ENCODE peak calls at places on chromosome 1, in ten cellular contexts. E is astrocyte of the spinal cord; F is psoas muscle; L is PC-3; U is AG04449; I is CD8-positive, alpha-beta T cell; J is lower lobe of right lung; R is heart left ventricle; S is endodermal cell; N is fibroblast of pulmonary artery. V is an unnamed sample.

GRCh38 chr1:157151068-157151467 is 12.9 kb upstream of the ETV3 start:
- DNase-seq in E (no peak), F (no peak), L (no peak), U (no peak), I (no peak), J (no peak), R (no peak), S (no peak), N (no peak), V (no peak)

GRCh38 chr1:228811655-228812315 is 76.5 kb downstream of the RHOU start:
- DNase-seq in E (no peak), F (no peak), L (no peak), U (no peak), I (no peak), J (no peak), R (no peak), S (no peak), N (no peak), V (no peak)

GRCh38 chr1:178908358-178908757 is 37.5 kb upstream of the ANGPTL1 start:
- DNase-seq in E (peak), F (no peak), L (no peak), U (peak), I (no peak), J (no peak), R (no peak), S (no peak), N (peak), V (peak)

GRCh38 chr1:31912087-31912780 is 25.9 kb downstream of the PTP4A2 start:
- DNase-seq in E (no peak), F (no peak), L (no peak), U (no peak), I (no peak), J (no peak), R (no peak), S (no peak), N (no peak), V (no peak)

GRCh38 chr1:215863796-215864195 is 296.7 kb downstream of the KCTD3 start:
- DNase-seq in E (no peak), F (no peak), L (no peak), U (no peak), I (no peak), J (no peak), R (no peak), S (no peak), N (no peak), V (no peak)

GRCh38 chr1:53507115-53507816 is 48.1 kb downstream of the DMRTB1 start:
- DNase-seq in E (no peak), F (no peak), L (no peak), U (no peak), I (no peak), J (no peak), R (no peak), S (no peak), N (no peak), V (no peak)

GRCh38 chr1:34758751-34759150 is 789 bp upstream of the GJB4 start:
- DNase-seq in E (no peak), F (no peak), L (peak), U (no peak), I (no peak), J (no peak), R (no peak), S (no peak), N (no peak), V (no peak)

GRCh38 chr1:199020904-199021303 is 382.1 kb downstream of the PTPRC start:
- DNase-seq in E (no peak), F (no peak), L (no peak), U (no peak), I (no peak), J (no peak), R (no peak), S (no peak), N (no peak), V (no peak)

GRCh38 chr1:51294566-51295184 is 35.7 kb downstream of the TTC39A start:
- DNase-seq in E (no peak), F (no peak), L (no peak), U (no peak), I (no peak), J (no peak), R (no peak), S (no peak), N (no peak), V (no peak)

GRCh38 chr1:201447911-201448871 is 20.8 kb downstream of the PHLDA3 start:
- DNase-seq in E (peak), F (peak), L (peak), U (no peak), I (peak), J (peak), R (peak), S (peak), N (peak), V (peak)

GRCh38 chr1:241551759-241552638 is 19.8 kb downstream of the KMO start:
- DNase-seq in E (no peak), F (peak), L (no peak), U (no peak), I (peak), J (peak), R (peak), S (no peak), N (no peak), V (no peak)

GRCh38 chr1:229203030-229203751 is 67.7 kb upstream of the RAB4A start:
- DNase-seq in E (peak), F (no peak), L (peak), U (peak), I (no peak), J (no peak), R (no peak), S (peak), N (peak), V (peak)

GRCh38 chr1:227038401-227038800 is 98.3 kb downstream of the COQ8A start:
- DNase-seq in E (peak), F (no peak), L (peak), U (peak), I (no peak), J (no peak), R (no peak), S (no peak), N (peak), V (no peak)

GRCh38 chr1:153565529-153566374 is at the start of gene S100A2:
- DNase-seq in E (peak), F (peak), L (peak), U (peak), I (no peak), J (peak), R (no peak), S (peak), N (peak), V (peak)

GRCh38 chr1:197691816-197692215 is 83.5 kb downstream of the DENND1B start:
- DNase-seq in E (no peak), F (no peak), L (no peak), U (no peak), I (no peak), J (no peak), R (no peak), S (no peak), N (no peak), V (no peak)

GRCh38 chr1:186014370-186015030 is 280.3 kb downstream of the HMCN1 start:
- DNase-seq in E (peak), F (no peak), L (no peak), U (peak), I (no peak), J (no peak), R (no peak), S (no peak), N (peak), V (peak)

GRCh38 chr1:107698161-107698560 is 266.8 kb downstream of the VAV3 start:
- DNase-seq in E (no peak), F (no peak), L (no peak), U (no peak), I (no peak), J (no peak), R (no peak), S (no peak), N (no peak), V (no peak)

GRCh38 chr1:5053744-5054143 is 399.3 kb downstream of the AJAP1 start:
- DNase-seq in E (no peak), F (no peak), L (no peak), U (no peak), I (no peak), J (no peak), R (no peak), S (peak), N (no peak), V (no peak)

GRCh38 chr1:191558389-191558788 is 599.9 kb upstream of the RGS18 start:
- DNase-seq in E (no peak), F (no peak), L (no peak), U (no peak), I (no peak), J (no peak), R (no peak), S (no peak), N (no peak), V (no peak)

GRCh38 chr1:24964811-24965570 is 34.9 kb upstream of the RUNX3 start:
- DNase-seq in E (peak), F (peak), L (no peak), U (peak), I (peak), J (peak), R (peak), S (no peak), N (no peak), V (no peak)

GRCh38 chr1:224258351-224258750 is 71.6 kb downstream of the NVL start:
- DNase-seq in E (no peak), F (no peak), L (no peak), U (no peak), I (no peak), J (no peak), R (no peak), S (no peak), N (no peak), V (no peak)

GRCh38 chr1:82706741-82707140 is 906.0 kb downstream of the ADGRL2 start:
- DNase-seq in E (peak), F (no peak), L (no peak), U (no peak), I (no peak), J (no peak), R (no peak), S (no peak), N (peak), V (peak)

GRCh38 chr1:20356850-20357459 is 66.3 kb downstream of the VWA5B1 start:
- DNase-seq in E (no peak), F (no peak), L (peak), U (no peak), I (no peak), J (no peak), R (no peak), S (no peak), N (no peak), V (no peak)

GRCh38 chr1:83998599-83999315 is at the start of gene TTLL7:
- DNase-seq in E (no peak), F (peak), L (peak), U (no peak), I (peak), J (peak), R (peak), S (peak), N (peak), V (peak)

GRCh38 chr1:77370588-77371306 is 88.9 kb downstream of the AK5 start:
- DNase-seq in E (peak), F (no peak), L (peak), U (peak), I (no peak), J (no peak), R (no peak), S (no peak), N (peak), V (peak)

GRCh38 chr1:156497078-156497742 is 3.4 kb downstream of the MEF2D start:
- DNase-seq in E (no peak), F (no peak), L (no peak), U (no peak), I (no peak), J (no peak), R (peak), S (no peak), N (no peak), V (no peak)

GRCh38 chr1:204846546-204846945 is 24.1 kb upstream of the NFASC start:
- DNase-seq in E (no peak), F (no peak), L (no peak), U (no peak), I (no peak), J (no peak), R (no peak), S (no peak), N (no peak), V (no peak)

GRCh38 chr1:114388432-114389003 is 122.5 kb downstream of the TRIM33 start:
- DNase-seq in E (no peak), F (no peak), L (no peak), U (no peak), I (no peak), J (no peak), R (no peak), S (no peak), N (no peak), V (no peak)

GRCh38 chr1:1510912-1511532 is 940 bp upstream of the ATAD3A start:
- DNase-seq in E (peak), F (no peak), L (peak), U (no peak), I (no peak), J (no peak), R (no peak), S (peak), N (no peak), V (no peak)

GRCh38 chr1:24321712-24322635 is 2.8 kb downstream of the GRHL3 start:
- DNase-seq in E (peak), F (peak), L (peak), U (peak), I (peak), J (peak), R (peak), S (peak), N (peak), V (peak)

GRCh38 chr1:180255538-180256352 is 25.7 kb downstream of the LHX4 start:
- DNase-seq in E (no peak), F (no peak), L (no peak), U (no peak), I (no peak), J (no peak), R (no peak), S (no peak), N (no peak), V (no peak)

GRCh38 chr1:192284927-192285326 is 31.9 kb upstream of the RGS21 start:
- DNase-seq in E (no peak), F (no peak), L (no peak), U (no peak), I (no peak), J (no peak), R (no peak), S (no peak), N (no peak), V (no peak)

GRCh38 chr1:232743999-232744398 is 61.2 kb upstream of the MAP10 start:
- DNase-seq in E (no peak), F (no peak), L (no peak), U (no peak), I (no peak), J (no peak), R (no peak), S (no peak), N (no peak), V (no peak)

GRCh38 chr1:23913212-23913880 is at the start of gene CNR2:
- DNase-seq in E (no peak), F (no peak), L (no peak), U (no peak), I (peak), J (no peak), R (no peak), S (no peak), N (no peak), V (no peak)

GRCh38 chr1:20168547-20169491 is 17.1 kb upstream of the UBXN10 start:
- DNase-seq in E (no peak), F (no peak), L (no peak), U (no peak), I (no peak), J (no peak), R (no peak), S (no peak), N (no peak), V (no peak)

GRCh38 chr1:50929376-50929958 is 30.6 kb downstream of the FAF1 start:
- DNase-seq in E (peak), F (no peak), L (peak), U (peak), I (no peak), J (no peak), R (no peak), S (no peak), N (peak), V (peak)

DNA sequence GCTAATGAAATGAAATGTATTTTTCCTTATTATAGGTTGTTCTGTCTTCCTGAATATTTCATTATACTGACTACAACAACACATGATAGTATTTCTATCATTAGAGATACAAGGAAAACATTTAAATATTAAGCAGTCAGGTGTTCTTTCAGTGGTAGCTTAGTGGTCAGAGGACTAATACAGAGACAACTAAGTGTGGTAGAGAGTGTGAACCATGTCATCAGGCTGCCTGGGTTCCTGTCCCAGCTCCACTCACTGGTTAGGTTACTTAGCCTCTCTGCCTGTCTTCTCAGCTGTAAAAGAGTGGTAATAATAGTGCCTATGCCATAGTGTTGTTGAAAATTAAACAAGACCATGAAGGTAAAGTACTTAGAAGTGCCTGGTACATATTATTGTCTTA is 3.9 kb downstream of the UAP1 start:
- DNase-seq in E (no peak), F (no peak), L (no peak), U (no peak), I (no peak), J (no peak), R (no peak), S (no peak), N (no peak), V (no peak)
- H3K4me3 ChIP-seq in E (no peak), F (no peak), L (no peak), U (no peak), I (no peak), J (no peak), R (no peak), S (no peak), N (no peak), V (no peak)

GRCh38 chr1:173562813-173563212 is 40.1 kb downstream of the SLC9C2 start:
- DNase-seq in E (no peak), F (no peak), L (peak), U (no peak), I (no peak), J (no peak), R (no peak), S (peak), N (no peak), V (no peak)
- H3K4me3 ChIP-seq in E (no peak), F (no peak), L (no peak), U (no peak), I (no peak), J (no peak), R (no peak), S (no peak), N (no peak), V (no peak)

GRCh38 chr1:44820945-44821715 is 12.8 kb downstream of the BTBD19 start:
- DNase-seq in E (no peak), F (no peak), L (no peak), U (no peak), I (no peak), J (peak), R (no peak), S (peak), N (no peak), V (no peak)
- H3K4me3 ChIP-seq in E (no peak), F (peak), L (no peak), U (no peak), I (peak), J (peak), R (peak), S (no peak), N (no peak), V (peak)

GRCh38 chr1:115975569-115976061 is 698 bp upstream of the SLC22A15 start:
- DNase-seq in E (no peak), F (no peak), L (no peak), U (no peak), I (no peak), J (no peak), R (no peak), S (no peak), N (no peak), V (no peak)

GRCh38 chr1:115977481-115978258 is 1.4 kb downstream of the SLC22A15 start:
- DNase-seq in E (no peak), F (no peak), L (peak), U (peak), I (no peak), J (peak), R (no peak), S (no peak), N (peak), V (peak)

GRCh38 chr1:115978292-115978941 is 2.1 kb downstream of the SLC22A15 start:
- DNase-seq in E (no peak), F (no peak), L (no peak), U (no peak), I (no peak), J (no peak), R (no peak), S (no peak), N (no peak), V (no peak)

GRCh38 chr1:115976062-115976899 is at the start of gene SLC22A15:
- DNase-seq in E (peak), F (peak), L (peak), U (no peak), I (peak), J (peak), R (peak), S (peak), N (peak), V (peak)

DNA sequence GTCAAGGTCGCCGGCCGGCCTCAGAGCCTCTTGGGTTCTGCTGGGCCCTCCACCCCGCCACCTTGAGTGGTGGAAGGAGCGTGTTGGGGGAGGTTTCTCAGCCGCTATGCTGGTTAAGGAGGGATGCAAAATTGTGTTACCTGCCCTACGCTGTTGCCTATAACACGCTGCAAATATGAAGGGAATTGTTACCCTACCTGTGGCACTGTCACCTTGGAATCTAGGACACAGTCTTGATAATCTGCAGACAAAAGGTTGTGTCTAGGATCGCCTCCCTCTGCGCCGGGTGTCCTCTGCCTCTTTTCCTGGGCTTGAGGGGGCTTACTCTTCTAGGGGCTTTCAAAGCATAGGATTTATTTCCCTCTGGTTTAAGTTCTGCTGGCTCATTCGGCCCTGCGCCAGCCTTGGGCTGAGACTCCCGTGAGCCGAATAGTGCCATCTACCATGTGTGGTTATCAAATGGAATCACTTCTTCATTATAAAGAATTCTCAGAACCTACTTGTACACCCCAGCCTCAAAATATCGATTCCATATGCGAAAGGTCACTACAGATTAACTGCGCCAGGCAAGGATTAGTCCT is 677 bp downstream of the SLC22A15 start:
- DNase-seq in E (no peak), F (no peak), L (peak), U (no peak), I (no peak), J (no peak), R (no peak), S (no peak), N (no peak), V (no peak)
- H3K4me3 ChIP-seq in E (no peak), F (peak), L (peak), U (peak), I (peak), J (peak), R (peak), S (peak), N (peak), V (peak)

GRCh38 chr1:9591669-9592509 is 3.2 kb downstream of the TMEM201 start:
- DNase-seq in E (no peak), F (no peak), L (no peak), U (no peak), I (no peak), J (peak), R (no peak), S (no peak), N (no peak), V (no peak)

GRCh38 chr1:9590201-9590600 is 1.5 kb downstream of the TMEM201 start:
- DNase-seq in E (no peak), F (no peak), L (no peak), U (no peak), I (no peak), J (no peak), R (no peak), S (no peak), N (no peak), V (no peak)

GRCh38 chr1:9589719-9590157 is 1.0 kb downstream of the TMEM201 start:
- DNase-seq in E (peak), F (no peak), L (peak), U (no peak), I (no peak), J (no peak), R (no peak), S (no peak), N (no peak), V (peak)

GRCh38 chr1:9592510-9593075 is 3.9 kb downstream of the TMEM201 start:
- DNase-seq in E (no peak), F (no peak), L (no peak), U (no peak), I (no peak), J (peak), R (no peak), S (no peak), N (no peak), V (no peak)

GRCh38 chr1:9590945-9591668 is 2.4 kb downstream of the TMEM201 start:
- DNase-seq in E (no peak), F (no peak), L (no peak), U (no peak), I (no peak), J (peak), R (no peak), S (no peak), N (no peak), V (no peak)
- H3K4me3 ChIP-seq in E (no peak), F (peak), L (peak), U (no peak), I (no peak), J (no peak), R (no peak), S (no peak), N (no peak), V (no peak)

DNA sequence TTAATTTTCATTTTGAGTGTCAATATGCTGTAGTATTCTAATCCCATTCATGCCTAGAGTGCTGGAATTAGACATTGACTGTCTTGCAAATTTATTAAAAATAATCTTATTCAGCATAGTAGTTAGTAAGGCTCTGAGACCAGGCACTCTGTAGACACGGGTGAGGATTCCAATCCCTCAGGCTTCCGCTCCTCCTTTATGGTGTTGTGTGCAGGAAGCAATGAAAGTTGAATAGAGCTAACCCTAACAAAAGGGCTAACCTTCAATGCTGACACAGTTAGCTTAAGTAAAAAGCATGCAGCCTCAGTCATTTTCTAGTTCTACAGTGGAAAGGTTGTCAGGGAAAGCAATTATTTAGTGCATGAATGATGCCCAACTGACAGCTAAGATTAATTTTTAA is 199.6 kb upstream of the SGIP1 start:
- DNase-seq in E (no peak), F (no peak), L (no peak), U (no peak), I (no peak), J (no peak), R (no peak), S (no peak), N (no peak), V (no peak)
- H3K4me3 ChIP-seq in E (no peak), F (peak), L (no peak), U (peak), I (peak), J (peak), R (peak), S (peak), N (peak), V (no peak)